ENCODE peak calls at places on chromosomes 16 and 17, in nine cellular contexts. C is A549, M is PC-9, D is cardiac fibroblast, X is heart right ventricle, U is esophagus squamous epithelium, T is glutamatergic neuron, I is heart left ventricle, Y is psoas muscle. Q is an unnamed sample.

GRCh38 chr16:21565816-21566669 is 33.3 kb upstream of the METTL9 start:
- DNase-seq in I (no peak), Y (no peak), D (no peak), X (no peak), M (no peak), U (no peak), C (no peak), T (no peak), Q (no peak)

GRCh38 chr16:89534147-89534788 is 26.1 kb downstream of the SPG7 start:
- DNase-seq in U (peak), T (no peak), I (no peak), X (peak), D (peak), M (no peak), Y (no peak), C (no peak), Q (peak)

GRCh38 chr16:66007717-66008116 is 358.8 kb upstream of the CDH5 start:
- DNase-seq in D (peak), I (no peak), T (no peak), X (no peak), C (no peak), Y (no peak), M (no peak), U (no peak), Q (no peak)

GRCh38 chr16:58127033-58127556 is 2.1 kb downstream of the CFAP20 start:
- DNase-seq in U (no peak), Y (no peak), T (no peak), D (peak), X (no peak), M (no peak), C (no peak), I (no peak), Q (peak)

GRCh38 chr16:47644661-47645060 is 183.5 kb downstream of the PHKB start:
- DNase-seq in M (no peak), C (no peak), U (no peak), D (peak), I (no peak), X (no peak), T (no peak), Y (no peak), Q (no peak)

GRCh38 chr17:70562137-70562536 is 392.8 kb downstream of the KCNJ2 start:
- DNase-seq in Y (no peak), M (no peak), I (no peak), X (no peak), U (no peak), T (no peak), D (no peak), C (no peak), Q (no peak)

GRCh38 chr16:57374067-57374534 is 1.8 kb downstream of the CX3CL1 start:
- DNase-seq in U (no peak), X (no peak), I (no peak), T (no peak), D (peak), M (no peak), C (no peak), Y (no peak), Q (no peak)

GRCh38 chr16:50500171-50500874 is 47.9 kb upstream of the NKD1 start:
- DNase-seq in I (no peak), C (no peak), U (no peak), T (no peak), Y (no peak), D (no peak), X (no peak), M (no peak), Q (no peak)

GRCh38 chr16:59192551-59193199 is 458.6 kb upstream of the GOT2 start:
- DNase-seq in Y (no peak), D (no peak), U (no peak), M (peak), I (no peak), T (peak), X (peak), C (no peak), Q (no peak)

GRCh38 chr17:83109793-83110645 is 30.6 kb downstream of the METRNL start:
- DNase-seq in T (no peak), D (peak), M (peak), Y (peak), C (peak), X (peak), U (peak), I (peak), Q (no peak)

GRCh38 chr16:14088155-14088753 is 17.1 kb downstream of the MRTFB start:
- DNase-seq in D (peak), X (no peak), I (no peak), C (no peak), T (no peak), Y (no peak), U (no peak), M (no peak), Q (no peak)

GRCh38 chr16:25796239-25796638 is 104.5 kb downstream of the HS3ST4 start:
- DNase-seq in Y (no peak), X (no peak), C (no peak), D (no peak), I (no peak), U (no peak), M (no peak), T (no peak), Q (no peak)

GRCh38 chr16:49723310-49723709 is 132.6 kb downstream of the ZNF423 start:
- DNase-seq in Y (no peak), T (no peak), U (no peak), X (no peak), C (no peak), I (no peak), D (no peak), M (no peak), Q (no peak)

GRCh38 chr17:77217566-77217965 is 76.8 kb downstream of the SEC14L1 start:
- DNase-seq in D (no peak), C (no peak), X (no peak), Y (no peak), T (no peak), I (no peak), M (no peak), U (no peak), Q (no peak)

GRCh38 chr17:63001689-63002394 is 35.8 kb downstream of the TANC2 start:
- DNase-seq in Y (no peak), T (no peak), I (no peak), C (no peak), U (no peak), D (no peak), M (no peak), X (no peak), Q (no peak)

GRCh38 chr17:3859895-3860294 is 13.8 kb upstream of the NCBP3 start:
- DNase-seq in T (no peak), U (no peak), I (no peak), C (no peak), Y (no peak), D (no peak), M (no peak), X (no peak), Q (no peak)

GRCh38 chr16:73480381-73480780 is 432.5 kb upstream of the ZFHX3 start:
- DNase-seq in I (no peak), X (no peak), Y (no peak), U (no peak), M (no peak), T (no peak), D (no peak), C (no peak), Q (no peak)
- TF ChIP-seq CTCF in I (no peak), X (no peak), Y (no peak), U (no peak), M (no peak), T (no peak), D (no peak), C (no peak), Q (no peak)

DNA sequence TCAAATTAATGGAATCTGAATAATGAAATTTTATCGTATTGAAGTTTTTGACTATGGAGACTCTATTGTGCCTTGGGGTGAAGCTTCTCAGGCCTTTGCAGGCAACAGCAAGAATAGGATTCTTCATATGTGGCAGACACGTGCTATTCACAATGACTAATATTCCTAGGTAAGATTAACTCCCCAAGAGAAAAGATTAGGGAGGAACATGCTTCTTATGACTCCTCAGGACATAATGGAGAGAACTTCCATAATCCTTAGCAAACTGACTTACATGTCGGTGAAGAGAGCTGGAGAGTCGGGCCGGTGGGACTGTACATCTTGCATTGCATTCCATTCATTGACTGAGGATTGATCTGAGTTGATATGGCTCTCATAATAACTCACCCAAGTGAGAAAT is 48.9 kb upstream of the CORO6 start:
- DNase-seq in C (no peak), Y (no peak), I (no peak), X (no peak), D (no peak), U (no peak), M (no peak), T (no peak), Q (no peak)
- TF ChIP-seq CTCF in C (no peak), Y (no peak), I (no peak), X (no peak), D (no peak), U (no peak), M (no peak), T (no peak), Q (no peak)

GRCh38 chr16:85563515-85564276 is 49.4 kb upstream of the GSE1 start:
- DNase-seq in C (no peak), Y (peak), D (peak), T (no peak), I (peak), X (peak), M (peak), U (no peak), Q (no peak)
- TF ChIP-seq CTCF in C (peak), Y (no peak), D (peak), T (no peak), I (peak), X (no peak), M (peak), U (no peak), Q (no peak)

DNA sequence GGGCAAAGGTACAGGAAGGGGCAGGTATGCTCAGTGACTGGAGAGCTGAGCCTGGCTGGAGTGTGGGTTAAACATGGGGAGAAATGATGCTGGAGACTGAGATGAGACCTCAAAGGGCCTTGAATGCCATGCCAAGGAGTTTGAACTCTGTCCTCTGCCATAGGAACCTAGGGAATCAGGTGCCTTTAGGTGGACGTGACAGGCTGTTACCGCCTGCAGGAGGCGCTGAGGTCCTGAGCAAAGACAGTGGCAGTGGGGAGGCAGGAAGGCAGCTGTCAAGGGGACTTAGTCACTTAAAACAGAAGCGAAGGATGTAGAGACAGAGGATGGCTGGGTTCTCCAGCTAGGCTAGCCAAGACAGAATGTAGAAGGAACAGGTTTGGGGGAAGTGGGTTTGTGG is 9.1 kb downstream of the PSMB3 start:
- DNase-seq in Y (no peak), D (peak), I (no peak), C (peak), X (no peak), M (no peak), T (peak), U (no peak), Q (no peak)
- TF ChIP-seq CTCF in Y (no peak), D (peak), I (no peak), C (peak), X (no peak), M (peak), T (peak), U (no peak), Q (peak)

GRCh38 chr16:80341242-80341641 is 199.6 kb upstream of the DYNLRB2 start:
- DNase-seq in I (no peak), C (no peak), M (no peak), U (no peak), Y (no peak), X (no peak), T (no peak), D (no peak), Q (no peak)
- TF ChIP-seq CTCF in I (no peak), C (no peak), M (no peak), U (no peak), Y (no peak), X (no peak), T (no peak), D (no peak), Q (no peak)

GRCh38 chr16:56047307-56048234 is 143.7 kb upstream of the GNAO1 start:
- DNase-seq in Y (no peak), D (no peak), M (no peak), I (no peak), X (peak), U (no peak), C (no peak), T (no peak), Q (no peak)

GRCh38 chr16:56042416-56042815 is 148.9 kb upstream of the GNAO1 start:
- DNase-seq in U (no peak), X (no peak), I (no peak), D (no peak), C (no peak), Y (no peak), T (no peak), M (no peak), Q (no peak)

GRCh38 chr16:56038564-56039098 is 152.7 kb upstream of the GNAO1 start:
- DNase-seq in X (no peak), Y (no peak), I (no peak), T (no peak), C (no peak), D (no peak), M (no peak), U (no peak), Q (no peak)

GRCh38 chr16:56041556-56042140 is 149.6 kb upstream of the GNAO1 start:
- DNase-seq in C (peak), D (no peak), I (no peak), X (peak), U (no peak), M (peak), Y (no peak), T (peak), Q (no peak)
- TF ChIP-seq CTCF in C (no peak), D (peak), I (peak), X (no peak), U (peak), M (peak), Y (no peak), T (peak), Q (peak)

GRCh38 chr17:44049294-44050080 is 17.0 kb downstream of the LSM12 start:
- DNase-seq in U (no peak), C (no peak), D (no peak), I (no peak), X (no peak), Y (no peak), T (peak), M (no peak), Q (no peak)

GRCh38 chr17:44039829-44040635 is 25.3 kb upstream of the TMEM101 start:
- DNase-seq in T (no peak), C (no peak), Y (no peak), D (no peak), X (no peak), I (no peak), U (no peak), M (no peak), Q (no peak)

GRCh38 chr17:44044092-44044491 is 22.4 kb downstream of the LSM12 start:
- DNase-seq in T (no peak), Y (no peak), C (no peak), X (no peak), D (peak), I (no peak), M (no peak), U (no peak), Q (no peak)

GRCh38 chr17:44043326-44043725 is 23.1 kb downstream of the LSM12 start:
- DNase-seq in C (no peak), D (peak), U (no peak), I (no peak), T (no peak), X (no peak), Y (no peak), M (no peak), Q (no peak)

DNA sequence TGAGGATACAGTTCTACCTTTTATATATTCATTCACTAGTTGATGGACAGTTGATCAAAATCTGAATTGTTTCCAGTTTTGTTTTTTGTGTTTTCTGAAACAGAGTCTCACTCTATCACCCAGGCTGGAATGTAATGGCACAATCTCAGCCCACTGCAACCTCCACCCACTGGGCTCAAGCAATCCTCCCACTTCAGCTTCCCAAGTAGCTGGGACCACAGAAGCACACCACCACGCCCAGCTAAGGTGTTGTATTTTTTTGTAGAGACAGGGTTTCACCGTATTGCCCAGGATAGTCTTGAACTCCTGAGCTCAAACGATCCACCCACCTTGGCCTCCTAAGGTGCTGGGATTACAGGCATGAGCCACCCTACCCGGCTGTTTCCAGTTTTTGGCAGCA is 21.0 kb downstream of the LSM12 start:
- DNase-seq in Y (no peak), M (no peak), U (no peak), T (no peak), C (no peak), X (no peak), D (no peak), I (no peak), Q (no peak)
- TF ChIP-seq CTCF in Y (no peak), M (no peak), U (no peak), T (no peak), C (no peak), X (no peak), D (no peak), I (no peak), Q (no peak)

DNA sequence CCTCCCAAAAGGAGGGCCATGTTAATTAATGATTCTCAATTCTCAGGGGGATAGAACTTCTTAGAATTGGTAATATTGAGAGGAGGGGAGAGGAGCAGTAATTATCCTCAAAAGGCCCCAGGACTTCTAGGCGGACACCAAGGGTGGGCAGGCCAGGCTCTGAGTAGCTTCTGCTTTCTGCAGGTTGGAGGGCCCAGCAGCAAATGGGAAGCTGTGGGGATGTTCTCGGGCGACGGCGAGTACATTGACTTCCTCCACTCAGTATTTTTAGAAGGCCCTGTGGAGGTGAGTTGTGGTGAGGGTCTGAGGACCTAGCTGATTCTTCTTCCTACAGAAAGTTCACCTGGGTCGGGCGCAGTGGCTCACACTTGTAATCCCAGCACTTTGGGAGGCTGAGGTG is 57.5 kb downstream of the DNAH2 start:
- DNase-seq in I (no peak), D (no peak), T (no peak), C (no peak), U (no peak), X (no peak), M (no peak), Y (no peak), Q (no peak)
- TF ChIP-seq CTCF in I (no peak), D (no peak), T (no peak), C (no peak), U (no peak), X (no peak), M (no peak), Y (no peak), Q (no peak)

DNA sequence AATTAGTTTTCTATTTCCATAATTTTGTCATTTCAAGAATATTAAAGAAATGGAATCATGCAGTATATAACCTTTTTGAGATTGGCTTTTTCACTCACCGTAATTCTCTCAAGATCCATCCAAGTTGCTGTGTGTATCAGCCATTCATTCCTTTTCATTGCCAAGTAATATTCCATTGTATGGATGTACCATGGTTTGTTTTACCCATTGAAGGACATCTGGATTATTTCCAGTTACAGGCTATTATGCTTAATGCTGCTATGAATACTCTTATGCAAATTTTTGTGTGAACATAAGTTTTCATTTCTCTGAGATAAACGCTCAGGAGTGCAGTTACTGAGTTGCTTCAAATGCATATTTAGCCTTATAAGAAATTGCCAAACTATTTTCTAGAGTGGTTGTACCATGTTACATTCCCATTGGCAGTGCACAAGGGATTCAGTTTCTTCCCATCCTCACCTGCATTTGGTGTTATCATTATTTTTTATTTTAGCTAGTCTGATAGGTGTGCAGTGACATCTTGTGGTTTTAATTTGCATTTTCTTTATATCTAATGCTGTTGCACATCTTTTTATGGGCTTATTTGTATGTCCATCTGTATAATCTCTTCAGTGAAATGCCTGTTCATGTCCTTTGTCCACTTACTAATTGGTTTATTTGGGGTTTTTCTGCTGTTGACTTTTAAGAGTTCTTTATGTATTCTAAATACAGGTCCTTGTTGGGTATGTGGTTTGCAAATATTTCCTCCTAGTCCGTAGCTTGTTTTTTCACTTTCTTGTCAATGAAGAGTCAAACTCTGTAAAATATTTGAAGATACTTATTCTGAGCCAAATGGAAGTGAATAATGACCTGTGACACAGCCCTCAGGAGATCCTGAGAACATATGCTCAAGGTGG is 32.7 kb downstream of the BMERB1 start:
- DNase-seq in I (no peak), D (no peak), M (no peak), T (no peak), X (no peak), Y (no peak), U (no peak), C (no peak), Q (no peak)
- TF ChIP-seq CTCF in I (no peak), D (no peak), M (peak), T (no peak), X (no peak), Y (peak), U (peak), C (peak), Q (no peak)

Q was measured in CD4-positive, alpha-beta T cell.